ENCODE peak calls at places on chromosomes 4 and X, in eight cellular contexts. W is choroid plexus epithelial cell, G is heart left ventricle, I is B cell, F is MM.1S, Q is BJ, R is IMR-90, U is prostate gland. T is an unnamed sample.

GRCh38 chr4:64230709-64231310 is 178.4 kb downstream of the TECRL start:
- DNase-seq in I (no peak), R (peak; percentile 4), W (peak; percentile 33), U (no peak), Q (no peak), G (no peak), F (peak; percentile 27), T (no peak)

GRCh38 chr4:38354872-38355271 is 309.1 kb upstream of the KLF3 start:
- DNase-seq in W (no peak), I (no peak), R (no peak), Q (no peak), G (no peak), U (no peak), F (no peak), T (no peak)

GRCh38 chrX:103211012-103211715 is 3.7 kb upstream of the BEX4 start:
- DNase-seq in R (peak; percentile 34), U (peak; percentile 28), Q (no peak), I (no peak), G (peak; percentile 16), W (peak; percentile 65), F (peak; percentile 49), T (peak; percentile 32)

GRCh38 chr4:1233641-1234277 is 15.2 kb downstream of the CTBP1 start:
- DNase-seq in W (peak; percentile 69), U (no peak), Q (no peak), F (no peak), G (no peak), I (no peak), R (peak; percentile 34), T (no peak)

GRCh38 chr4:79065262-79065661 is 126.0 kb upstream of the PAQR3 start:
- DNase-seq in U (no peak), W (no peak), F (peak; percentile 59), I (no peak), G (no peak), Q (no peak), R (no peak), T (no peak)

GRCh38 chr4:169246957-169247396 is 23.8 kb downstream of the SH3RF1 start:
- DNase-seq in G (no peak), W (no peak), R (no peak), U (no peak), I (no peak), F (no peak), Q (no peak), T (no peak)

GRCh38 chr4:59570850-59571476 is 1629.2 kb upstream of the ADGRL3 start:
- DNase-seq in Q (no peak), I (no peak), F (peak; percentile 55), U (no peak), R (no peak), G (no peak), W (peak; percentile 33), T (no peak)

GRCh38 chr4:87840149-87840548 is 7.4 kb downstream of the MEPE start:
- DNase-seq in F (no peak), I (no peak), U (no peak), G (no peak), W (no peak), Q (no peak), R (no peak), T (no peak)

GRCh38 chr4:84237008-84237407 is 262.1 kb downstream of the NKX6-1 start:
- DNase-seq in W (no peak), R (no peak), Q (no peak), I (no peak), F (no peak), G (no peak), U (no peak), T (no peak)

GRCh38 chrX:40096395-40097091 is 1.2 kb downstream of the BCOR start:
- DNase-seq in R (peak; percentile 45), F (peak; percentile 53), U (peak; percentile 25), W (peak; percentile 58), Q (no peak), I (peak; percentile 78), G (peak; percentile 66), T (peak; percentile 54)

GRCh38 chr4:156053174-156053573 is 99.5 kb upstream of the CTSO start:
- DNase-seq in G (no peak), Q (no peak), R (no peak), U (no peak), W (no peak), I (no peak), F (peak; percentile 30), T (no peak)

GRCh38 chr4:153204247-153205027 is at the start of gene TRIM2:
- DNase-seq in U (peak; percentile 79), F (no peak), R (peak; percentile 78), Q (no peak), W (peak; percentile 86), G (peak; percentile 77), I (no peak), T (no peak)

GRCh38 chr4:138405934-138406567 is 163.9 kb upstream of the SLC7A11 start:
- DNase-seq in W (peak; percentile 83), Q (peak; percentile 60), R (peak; percentile 72), F (no peak), I (no peak), U (no peak), G (no peak), T (peak; percentile 15)

GRCh38 chr4:24434193-24434728 is 150.1 kb downstream of the DHX15 start:
- DNase-seq in R (no peak), G (no peak), I (no peak), W (no peak), F (no peak), Q (no peak), U (no peak), T (no peak)

GRCh38 chr4:24423670-24424069 is 160.7 kb downstream of the DHX15 start:
- DNase-seq in F (no peak), I (no peak), R (no peak), Q (no peak), U (no peak), W (no peak), G (no peak), T (no peak)

GRCh38 chr4:24433515-24434192 is 150.7 kb downstream of the DHX15 start:
- DNase-seq in U (peak; percentile 22), I (no peak), F (no peak), W (no peak), Q (no peak), G (no peak), R (no peak), T (no peak)

GRCh38 chr4:24425868-24426267 is 158.5 kb downstream of the DHX15 start:
- DNase-seq in Q (no peak), I (no peak), W (no peak), F (no peak), G (no peak), R (no peak), U (no peak), T (no peak)

DNA sequence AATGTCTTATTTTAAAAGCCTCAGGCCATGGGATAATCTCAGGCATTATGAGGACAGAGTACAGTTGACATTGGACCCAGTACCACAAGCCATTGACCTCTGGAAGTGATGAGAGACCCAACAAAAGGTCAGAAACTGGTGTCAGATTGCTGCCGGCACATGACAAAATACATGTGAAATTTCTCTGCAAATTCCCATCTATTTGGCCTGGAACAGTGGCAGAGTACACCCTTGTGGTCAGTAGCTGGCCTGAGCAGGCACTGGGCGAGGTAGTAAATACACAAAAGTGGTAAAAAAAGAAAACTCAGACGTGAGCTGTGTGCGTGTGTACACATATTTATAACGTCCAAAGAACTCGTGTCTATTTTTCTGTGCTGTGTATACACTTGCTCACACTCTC is 155.5 kb downstream of the DHX15 start:
- DNase-seq in Q (no peak), F (no peak), W (peak; percentile 7), R (no peak), I (no peak), G (no peak), U (no peak), T (no peak)
- TF ChIP-seq CTCF in Q (no peak), F (no peak), W (peak; percentile 11), R (peak; percentile 24), I (no peak), G (no peak), U (no peak), T (no peak)

GRCh38 chr4:140595065-140595464 is 26.3 kb upstream of the UCP1 start:
- DNase-seq in Q (no peak), W (peak; percentile 54), U (peak; percentile 8), R (peak; percentile 9), I (no peak), G (no peak), F (peak; percentile 80), T (peak; percentile 33)
- TF ChIP-seq CTCF in Q (peak; percentile 61), W (peak; percentile 80), U (peak; percentile 65), R (peak; percentile 39), I (peak; percentile 62), G (peak; percentile 45), F (peak; percentile 78), T (peak; percentile 22)

GRCh38 chr4:36426741-36427140 is 145.3 kb downstream of the DTHD1 start:
- DNase-seq in R (no peak), I (no peak), U (no peak), Q (no peak), W (no peak), F (no peak), G (no peak), T (no peak)
- TF ChIP-seq CTCF in R (no peak), I (no peak), U (no peak), Q (no peak), W (no peak), F (no peak), G (no peak), T (no peak)

GRCh38 chrX:23907106-23907495 is 637 bp downstream of the APOO start:
- DNase-seq in F (peak; percentile 33), I (no peak), G (no peak), Q (no peak), U (no peak), R (no peak), W (no peak), T (no peak)

GRCh38 chrX:23907496-23908218 is at the start of the genes APOO and CXorf58:
- DNase-seq in I (peak; percentile 82), R (peak; percentile 87), U (peak; percentile 87), G (peak; percentile 90), F (peak; percentile 92), W (peak; percentile 93), Q (no peak), T (peak; percentile 91)

GRCh38 chrX:23904096-23904495 is 3.6 kb downstream of the APOO start:
- DNase-seq in U (no peak), I (no peak), Q (no peak), R (peak; percentile 40), W (peak; percentile 70), G (no peak), F (no peak), T (no peak)

GRCh38 chrX:23911436-23911835 is 3.6 kb downstream of the CXorf58 start:
- DNase-seq in R (no peak), Q (no peak), I (no peak), U (no peak), W (no peak), F (no peak), G (no peak), T (no peak)

DNA sequence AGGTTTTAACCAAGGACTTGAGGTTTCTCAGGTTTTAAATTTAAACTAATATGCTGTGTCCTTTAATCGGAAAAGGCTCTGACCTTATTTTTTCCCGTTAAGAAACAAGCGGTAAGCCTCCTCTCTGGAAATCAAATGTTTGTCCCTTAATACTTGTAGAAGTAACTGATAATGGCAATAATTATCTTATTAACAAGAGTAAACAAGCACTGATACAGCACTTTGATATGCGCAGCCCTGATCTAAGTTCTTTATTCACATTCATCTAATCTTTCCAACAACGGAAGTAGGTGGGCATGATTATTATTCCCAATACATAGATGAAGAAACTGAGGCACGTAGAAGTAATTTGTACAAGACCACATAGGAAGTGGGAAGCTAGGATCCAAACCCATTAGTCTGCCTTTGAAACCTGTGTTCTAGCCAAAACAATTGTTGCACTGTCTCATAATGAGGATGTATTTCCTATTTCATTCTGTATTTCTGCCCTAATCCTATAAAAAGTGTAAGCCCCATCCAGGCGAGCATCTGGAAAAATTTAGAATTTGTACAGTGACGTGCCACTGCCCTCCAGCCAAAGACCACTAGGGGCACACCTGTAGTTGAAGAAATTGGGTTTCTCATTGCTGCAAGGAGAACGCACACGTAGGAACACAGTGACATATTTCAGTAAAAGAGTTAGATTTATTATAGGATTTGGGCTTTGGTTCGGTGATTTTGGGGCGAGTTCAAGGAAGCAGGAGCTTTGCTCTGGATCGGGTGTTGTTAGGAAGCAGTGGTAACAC is 605 bp downstream of the CXorf58 start:
- DNase-seq in Q (no peak), F (peak; percentile 65), R (no peak), G (no peak), W (no peak), I (no peak), U (no peak), T (no peak)
- TF ChIP-seq CTCF in Q (peak; percentile 43), F (peak; percentile 64), R (peak; percentile 9), G (no peak), W (peak; percentile 45), I (no peak), U (no peak), T (peak; percentile 22)

T was measured in GM13976.